ENCODE peak calls at places on chromosomes 4 and X, in four cellular contexts. T, S, G and Q are unnamed samples.

GRCh38 chr4:70778888-70779422 is 57.2 kb downstream of the RUFY3 start:
- DNase-seq in T (no peak), S (no peak), G (no peak), Q (no peak)

GRCh38 chr4:27005512-27006246 is 145.0 kb downstream of the STIM2 start:
- DNase-seq in T (no peak), S (peak), G (no peak), Q (no peak)

GRCh38 chr4:23920296-23920695 is 30.4 kb upstream of the PPARGC1A start:
- DNase-seq in T (no peak), S (no peak), G (no peak), Q (no peak)

GRCh38 chrX:112628288-112628687 is 51.5 kb downstream of the LHFPL1 start:
- DNase-seq in T (no peak), S (no peak), G (no peak), Q (no peak)

GRCh38 chrX:115563633-115564182 is 2.7 kb downstream of the PLS3 start:
- DNase-seq in T (no peak), S (no peak), G (no peak), Q (no peak)

GRCh38 chrX:57985951-57986350 is 75.7 kb upstream of the ZXDA start:
- DNase-seq in T (no peak), S (no peak), G (no peak), Q (no peak)

GRCh38 chr4:143626134-143626859 is 74.2 kb downstream of the FREM3 start:
- DNase-seq in T (no peak), S (no peak), G (no peak), Q (no peak)

GRCh38 chr4:97152159-97152558 is 991.1 kb downstream of the STPG2 start:
- DNase-seq in T (no peak), S (no peak), G (no peak), Q (no peak)

GRCh38 chr4:156223985-156224384 is 270.3 kb upstream of the CTSO start:
- DNase-seq in T (no peak), S (no peak), G (no peak), Q (no peak)

GRCh38 chrX:102712216-102712966 is at the start of gene GPRASP2:
- DNase-seq in T (no peak), S (no peak), G (peak), Q (peak)

GRCh38 chr4:133320576-133321170 is 171.6 kb downstream of the PCDH10 start:
- DNase-seq in T (no peak), S (no peak), G (peak), Q (peak)

GRCh38 chrX:115392871-115393270 is 103.4 kb downstream of the LUZP4 start:
- DNase-seq in T (no peak), S (no peak), G (no peak), Q (no peak)

GRCh38 chr4:159463235-159463634 is 360.4 kb downstream of the RAPGEF2 start:
- DNase-seq in T (no peak), S (no peak), G (no peak), Q (no peak)

GRCh38 chr4:185787926-185788679 is 23.9 kb downstream of the SORBS2 start:
- DNase-seq in T (no peak), S (no peak), G (no peak), Q (no peak)

GRCh38 chr4:52376107-52376704 is 282.9 kb downstream of the USP46 start:
- DNase-seq in T (no peak), S (no peak), G (peak), Q (no peak)

GRCh38 chr4:22416403-22416802 is 99.5 kb downstream of the ADGRA3 start:
- DNase-seq in T (no peak), S (no peak), G (no peak), Q (no peak)

GRCh38 chrX:140431521-140431920 is 73.3 kb downstream of the SOX3 start:
- DNase-seq in T (no peak), S (no peak), G (no peak), Q (no peak)

GRCh38 chr4:85475631-85476233 is 782 bp downstream of the ARHGAP24 start:
- DNase-seq in T (no peak), S (no peak), G (no peak), Q (no peak)

GRCh38 chr4:48033825-48034413 is 17.3 kb downstream of the NIPAL1 start:
- DNase-seq in T (no peak), S (no peak), G (peak), Q (no peak)

GRCh38 chr4:161522031-161522430 is 641.8 kb downstream of the FSTL5 start:
- DNase-seq in T (no peak), S (no peak), G (no peak), Q (no peak)

GRCh38 chr4:39181520-39181904 is 817 bp upstream of the WDR19 start:
- DNase-seq in T (no peak), S (no peak), G (no peak), Q (no peak)
- TF ChIP-seq SPI1 in T (no peak), S (no peak), G (no peak), Q (no peak)

DNA sequence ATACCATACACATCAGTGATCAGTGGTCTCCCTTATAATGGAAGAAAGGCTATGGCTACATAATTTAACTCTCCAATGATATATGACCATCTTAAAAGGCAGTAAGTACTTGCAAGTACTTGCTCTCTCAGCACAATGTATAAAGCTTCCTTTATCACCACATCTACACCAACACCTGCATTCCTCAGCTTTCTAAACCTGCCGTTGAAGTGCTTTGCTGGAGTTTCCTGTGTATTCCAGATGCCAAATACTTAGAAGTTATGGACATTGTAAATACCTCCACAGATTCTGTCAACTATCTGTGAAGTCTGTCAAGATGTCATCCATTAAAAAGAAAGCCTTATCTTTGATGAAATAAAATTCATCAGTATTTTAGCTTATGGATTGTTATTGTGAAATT is 335.0 kb upstream of the GALNTL6 start:
- DNase-seq in T (no peak), S (no peak), G (no peak), Q (no peak)
- TF ChIP-seq SPI1 in T (no peak), S (no peak), G (no peak), Q (no peak)

GRCh38 chr4:1060646-1061371 is 49.4 kb downstream of the FGFRL1 start:
- DNase-seq in T (no peak), S (no peak), G (no peak), Q (no peak)
- TF ChIP-seq SPI1 in T (no peak), S (no peak), G (no peak), Q (no peak)

GRCh38 chr4:54540931-54541330 is 116.8 kb upstream of the KIT start:
- DNase-seq in T (no peak), S (no peak), G (no peak), Q (no peak)
- TF ChIP-seq SPI1 in T (no peak), S (no peak), G (no peak), Q (no peak)

GRCh38 chr4:139767168-139767567 is 101.5 kb downstream of the MGST2 start:
- DNase-seq in T (no peak), S (no peak), G (no peak), Q (no peak)
- TF ChIP-seq SPI1 in T (no peak), S (no peak), G (no peak), Q (no peak)

DNA sequence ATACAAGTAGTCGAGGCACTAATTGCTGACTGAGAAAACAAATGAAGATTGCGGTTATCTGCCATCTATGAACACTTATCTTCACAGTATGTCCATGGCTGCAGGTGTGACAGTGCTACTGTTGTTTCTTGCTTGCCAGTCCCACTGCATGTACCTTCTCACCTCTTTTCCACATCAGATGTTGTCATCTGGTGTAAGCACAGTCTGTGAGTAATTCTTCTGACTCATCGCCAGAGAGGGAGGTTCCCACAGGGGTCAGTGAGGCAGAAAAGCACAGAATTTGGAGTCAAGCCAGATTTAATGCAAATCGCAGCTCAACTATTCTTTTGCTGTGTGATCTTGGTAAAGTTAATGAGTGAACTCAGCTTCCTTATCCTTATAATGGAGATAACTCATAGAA is 144.4 kb downstream of the GLRA2 start:
- DNase-seq in T (peak), S (no peak), G (no peak), Q (peak)
- TF ChIP-seq SPI1 in T (no peak), S (no peak), G (no peak), Q (no peak)

DNA sequence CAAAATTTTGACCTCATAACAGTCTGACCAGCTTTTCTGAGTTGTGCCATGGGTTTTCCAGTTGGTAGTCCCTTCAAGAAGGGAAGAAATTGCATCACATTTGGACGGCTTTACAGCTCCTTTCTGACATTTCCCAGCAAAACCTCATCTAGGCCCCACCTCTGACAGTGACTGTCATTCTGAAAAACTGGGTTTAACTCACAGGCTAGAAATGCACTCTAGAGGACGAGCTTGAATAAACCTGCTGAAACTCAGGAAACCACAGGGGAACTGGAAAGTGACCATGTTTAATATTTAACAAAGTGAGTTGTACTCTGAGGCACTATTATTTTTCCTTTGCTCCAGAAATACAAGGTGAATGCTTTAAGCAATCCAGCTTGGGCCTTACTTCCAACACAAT is 434.3 kb upstream of the RASGEF1B start:
- DNase-seq in T (peak), S (no peak), G (no peak), Q (no peak)
- TF ChIP-seq SPI1 in T (no peak), S (no peak), G (no peak), Q (no peak)

GRCh38 chr4:130486186-130486585 is 1390.2 kb downstream of the C4orf33 start:
- DNase-seq in T (no peak), S (no peak), G (no peak), Q (no peak)

GRCh38 chr4:130486841-130487240 is 1390.9 kb downstream of the C4orf33 start:
- DNase-seq in T (no peak), S (no peak), G (no peak), Q (no peak)
- TF ChIP-seq SPI1 in T (no peak), S (no peak), G (no peak), Q (no peak)